ENCODE peak calls at places on chromosomes 5 and 9, in eight cellular contexts. Y, Q, Z, C, T, X, F and A are unnamed samples.
A peak's percentile ranks its signal among the peaks of the same experiment; 100 is the strongest.

GRCh38 chr9:96350866-96351265 is 32.6 kb downstream of the SLC35D2 start:
- DNase-seq in C (no peak), F (no peak), T (no peak), X (no peak), Q (no peak), Y (no peak), Z (no peak), A (no peak)

GRCh38 chr5:32115985-32116384 is 58.1 kb downstream of the GOLPH3 start:
- DNase-seq in X (no peak), Y (no peak), T (no peak), C (no peak), Q (no peak), Z (no peak), F (no peak), A (no peak)

GRCh38 chr5:16791036-16791705 is 144.9 kb downstream of the MYO10 start:
- DNase-seq in Q (no peak), Y (no peak), X (no peak), C (no peak), Z (peak; percentile 28), F (peak; percentile 79), T (peak; percentile 51), A (no peak)

GRCh38 chr9:110261631-110262030 is 5.3 kb upstream of the TXN start:
- DNase-seq in Y (no peak), C (no peak), Z (no peak), F (no peak), Q (no peak), X (no peak), T (no peak), A (no peak)

GRCh38 chr5:133641683-133642082 is 29.3 kb upstream of the FSTL4 start:
- DNase-seq in Y (no peak), X (no peak), T (no peak), F (no peak), Q (no peak), Z (no peak), C (no peak), A (no peak)

GRCh38 chr5:9919306-9920030 is 289.3 kb upstream of the TAS2R1 start:
- DNase-seq in Z (no peak), Q (no peak), Y (no peak), X (no peak), T (no peak), F (no peak), C (no peak), A (no peak)

GRCh38 chr5:115455241-115455640 is 89.3 kb downstream of the FEM1C start:
- DNase-seq in Z (peak; percentile 58), C (no peak), X (no peak), Q (no peak), F (peak; percentile 87), Y (no peak), T (no peak), A (peak; percentile 79)

GRCh38 chr9:111661802-111662491 is 542 bp downstream of the GNG10 start:
- DNase-seq in T (peak; percentile 8), X (peak; percentile 51), Z (peak; percentile 22), C (peak; percentile 65), F (peak; percentile 24), Q (no peak), Y (no peak), A (no peak)

GRCh38 chr9:34374905-34375552 is 1.7 kb downstream of the MYORG start:
- DNase-seq in C (no peak), Y (no peak), X (no peak), Z (peak; percentile 86), Q (peak; percentile 45), T (no peak), F (no peak), A (peak; percentile 84)

GRCh38 chr5:153523831-153524230 is 33.4 kb downstream of the GRIA1 start:
- DNase-seq in Y (peak; percentile 39), T (no peak), X (peak; percentile 43), F (peak; percentile 44), Z (peak; percentile 34), C (peak; percentile 76), Q (peak; percentile 90), A (no peak)

GRCh38 chr9:3285365-3286161 is 240.2 kb downstream of the RFX3 start:
- DNase-seq in Y (no peak), X (no peak), Z (no peak), C (no peak), F (peak; percentile 60), T (no peak), Q (no peak), A (no peak)

GRCh38 chr5:104412649-104413240 is 850.2 kb upstream of the NUDT12 start:
- DNase-seq in Y (no peak), Q (no peak), Z (peak; percentile 22), T (no peak), C (no peak), F (peak; percentile 26), X (no peak), A (no peak)

GRCh38 chr5:87138091-87138819 is 129.4 kb upstream of the RASA1 start:
- DNase-seq in F (no peak), T (no peak), X (no peak), Z (no peak), Y (no peak), C (no peak), Q (no peak), A (no peak)

GRCh38 chr5:87137280-87137679 is 130.4 kb upstream of the RASA1 start:
- DNase-seq in F (no peak), Z (no peak), T (no peak), Q (no peak), Y (peak; percentile 25), X (peak; percentile 47), C (no peak), A (no peak)

GRCh38 chr5:87139795-87140194 is 127.9 kb upstream of the RASA1 start:
- DNase-seq in Z (no peak), F (no peak), C (no peak), T (no peak), Y (no peak), X (no peak), Q (no peak), A (no peak)

GRCh38 chr5:87136096-87136495 is 131.6 kb upstream of the RASA1 start:
- DNase-seq in Y (no peak), Z (no peak), Q (no peak), T (no peak), F (no peak), C (no peak), X (no peak), A (no peak)

GRCh38 chr5:87136733-87137132 is 130.9 kb upstream of the RASA1 start:
- DNase-seq in Y (no peak), X (no peak), Q (no peak), T (no peak), C (no peak), F (no peak), Z (no peak), A (no peak)
- H3K4me1 ChIP-seq in Y (peaks cover 27% of the 10 kb centered on the region), X (peaks cover 7% of the 10 kb centered on the region), Q (peaks cover 7% of the 10 kb centered on the region), T (no peaks in the 10 kb centered on the region), C (no peaks in the 10 kb centered on the region), F (no peaks in the 10 kb centered on the region), Z (no peaks in the 10 kb centered on the region), A (peaks cover 7% of the 10 kb centered on the region)

GRCh38 chr9:136244116-136244775 is 1.4 kb downstream of the QSOX2 start:
- DNase-seq in X (no peak), Q (no peak), Z (no peak), Y (no peak), T (no peak), C (no peak), F (no peak), A (no peak)
- TF ChIP-seq POLR2A in X (no peak), Q (no peak), Z (no peak), Y (no peak), T (no peak), C (no peak), F (no peak), A (no peak)

GRCh38 chr9:113882181-113882580 is 6.1 kb downstream of the ZNF618 start:
- DNase-seq in Q (peak; percentile 91), X (no peak), F (no peak), C (no peak), T (no peak), Z (no peak), Y (no peak), A (no peak)
- H3K27me3 ChIP-seq in Q (no peaks in the 10 kb centered on the region), X (no peaks in the 10 kb centered on the region), F (no peaks in the 10 kb centered on the region), C (no peaks in the 10 kb centered on the region), T (no peaks in the 10 kb centered on the region), Z (no peaks in the 10 kb centered on the region), Y (no peaks in the 10 kb centered on the region), A (no peaks in the 10 kb centered on the region)

DNA sequence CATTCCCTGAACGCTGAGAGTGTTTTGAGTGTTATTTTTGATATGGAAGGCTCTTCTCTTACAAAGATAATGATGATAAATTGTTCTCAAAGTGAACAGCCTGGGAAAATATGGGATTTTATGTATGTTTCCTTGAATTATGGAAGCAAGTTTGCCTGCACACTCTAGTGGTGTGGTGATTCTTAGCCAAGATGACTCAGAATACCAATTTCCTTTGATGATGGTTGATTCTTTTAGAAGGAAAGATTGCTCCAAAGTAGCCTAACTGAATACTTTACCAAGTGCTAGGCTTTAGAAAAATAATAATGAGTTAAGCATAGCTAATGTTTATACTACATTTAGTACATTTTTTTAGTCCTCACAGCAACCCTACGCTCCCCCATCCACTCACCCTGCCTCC is 243.4 kb downstream of the EBF1 start:
- DNase-seq in T (no peak), C (no peak), Z (no peak), Q (no peak), X (no peak), Y (no peak), F (no peak), A (no peak)
- H3K4me1 ChIP-seq in T (no peaks in the 10 kb centered on the region), C (no peaks in the 10 kb centered on the region), Z (no peaks in the 10 kb centered on the region), Q (peaks cover 17% of the 10 kb centered on the region), X (peaks cover 8% of the 10 kb centered on the region), Y (peaks cover 30% of the 10 kb centered on the region), F (no peaks in the 10 kb centered on the region), A (peaks cover 11% of the 10 kb centered on the region)

GRCh38 chr5:893711-894110 is 1.0 kb downstream of the TRIP13 start:
- DNase-seq in F (no peak), Y (no peak), Z (no peak), X (no peak), T (no peak), Q (no peak), C (peak; percentile 48), A (no peak)
- TF ChIP-seq POLR2A in F (no peak), Y (no peak), Z (no peak), X (no peak), T (no peak), Q (no peak), C (no peak), A (no peak)

GRCh38 chr5:149636861-149637246 is 55.6 kb downstream of the ARHGEF37 start:
- DNase-seq in C (peak; percentile 50), Q (no peak), Z (peak; percentile 49), X (peak; percentile 93), T (peak; percentile 70), Y (no peak), F (peak; percentile 57), A (no peak)

GRCh38 chr5:149638546-149639241 is 57.4 kb downstream of the ARHGEF37 start:
- DNase-seq in C (peak; percentile 56), Z (no peak), X (no peak), Y (no peak), F (no peak), Q (no peak), T (no peak), A (no peak)

GRCh38 chr5:149638136-149638535 is 56.8 kb downstream of the ARHGEF37 start:
- DNase-seq in T (no peak), Q (no peak), Y (no peak), C (peak; percentile 45), X (no peak), F (no peak), Z (no peak), A (no peak)

GRCh38 chr5:149635394-149635793 is 54.1 kb downstream of the ARHGEF37 start:
- DNase-seq in C (no peak), F (no peak), T (no peak), Q (no peak), X (no peak), Y (no peak), Z (no peak), A (no peak)

GRCh38 chr5:149636191-149636860 is 55.0 kb downstream of the ARHGEF37 start:
- DNase-seq in C (peak; percentile 60), Q (no peak), Z (no peak), X (no peak), T (no peak), Y (no peak), F (no peak), A (no peak)
- H3K27me3 ChIP-seq in C (no peaks in the 10 kb centered on the region), Q (no peaks in the 10 kb centered on the region), Z (no peaks in the 10 kb centered on the region), X (no peaks in the 10 kb centered on the region), T (no peaks in the 10 kb centered on the region), Y (no peaks in the 10 kb centered on the region), F (no peaks in the 10 kb centered on the region), A (no peaks in the 10 kb centered on the region)